ENCODE peak calls at places on chromosomes 7 and 10, in four cellular contexts. T, A, E and X are unnamed samples.

GRCh38 chr7:27104244-27105149 is 2.0 kb upstream of the HOXA2 start:
- DNase-seq in T (no peak), A (no peak), E (no peak), X (no peak)

GRCh38 chr10:70509376-70509775 is 30.8 kb downstream of the PALD1 start:
- DNase-seq in T (no peak), A (no peak), E (no peak), X (no peak)

GRCh38 chr7:12670071-12670729 is 17.2 kb upstream of the ARL4A start:
- DNase-seq in T (no peak), A (no peak), E (no peak), X (no peak)

GRCh38 chr10:93115661-93116383 is 42.1 kb downstream of the CYP26A1 start:
- DNase-seq in T (peak; percentile 76), A (peak; percentile 32), E (peak; percentile 69), X (peak; percentile 53)

GRCh38 chr7:2488681-2489080 is 12.5 kb upstream of the GRIFIN start:
- DNase-seq in T (no peak), A (no peak), E (no peak), X (no peak)

GRCh38 chr7:94176694-94177200 is 172.6 kb upstream of the BET1 start:
- DNase-seq in T (no peak), A (no peak), E (no peak), X (no peak)

GRCh38 chr10:80530251-80530650 is 7.5 kb upstream of the SH2D4B start:
- DNase-seq in T (no peak), A (no peak), E (peak; percentile 42), X (no peak)

GRCh38 chr10:4586756-4587155 is 239.3 kb upstream of the AKR1E2 start:
- DNase-seq in T (no peak), A (no peak), E (no peak), X (no peak)

GRCh38 chr7:55306331-55306730 is 58.8 kb upstream of the LANCL2 start:
- DNase-seq in T (no peak), A (no peak), E (no peak), X (no peak)

GRCh38 chr10:67784584-67784983 is 53.4 kb downstream of the DNAJC12 start:
- DNase-seq in T (no peak), A (no peak), E (no peak), X (no peak)

GRCh38 chr7:106462914-106463482 is 178.2 kb upstream of the NAMPT start:
- DNase-seq in T (no peak), A (no peak), E (no peak), X (no peak)

GRCh38 chr10:80529604-80530003 is 8.1 kb upstream of the SH2D4B start:
- DNase-seq in T (no peak), A (no peak), E (no peak), X (no peak)

GRCh38 chr7:44415510-44415909 is 74.9 kb downstream of the NUDCD3 start:
- DNase-seq in T (no peak), A (no peak), E (no peak), X (no peak)

GRCh38 chr10:21285207-21285606 is 240.3 kb downstream of the SKIDA1 start:
- DNase-seq in T (no peak), A (no peak), E (no peak), X (no peak)

GRCh38 chr10:101007099-101007711 is 7.6 kb downstream of the LZTS2 start:
- DNase-seq in T (no peak), A (no peak), E (no peak), X (no peak)

GRCh38 chr7:139660317-139661042 is 117.3 kb downstream of the HIPK2 start:
- DNase-seq in T (peak; percentile 35), A (no peak), E (no peak), X (no peak)

GRCh38 chr10:118818621-118819221 is 64.0 kb upstream of the CACUL1 start:
- DNase-seq in T (no peak), A (no peak), E (peak; percentile 85), X (no peak)

GRCh38 chr7:28239823-28240204 is 59.2 kb upstream of the JAZF1 start:
- DNase-seq in T (no peak), A (no peak), E (no peak), X (no peak)

GRCh38 chr10:114334301-114334700 is 70.0 kb downstream of the AFAP1L2 start:
- DNase-seq in T (no peak), A (no peak), E (no peak), X (no peak)

GRCh38 chr10:131310904-131311660 is 439 bp downstream of the TCERG1L start:
- DNase-seq in T (no peak), A (no peak), E (no peak), X (no peak)

GRCh38 chr10:96501985-96502384 is 11.7 kb downstream of the TLL2 start:
- DNase-seq in T (no peak), A (no peak), E (no peak), X (no peak)

GRCh38 chr7:10181996-10182395 is 791.7 kb upstream of the PHF14 start:
- DNase-seq in T (no peak), A (no peak), E (no peak), X (no peak)

GRCh38 chr7:30771859-30772429 is 727 bp downstream of the MINDY4 start:
- DNase-seq in T (peak; percentile 60), A (no peak), E (peak; percentile 65), X (no peak)

GRCh38 chr7:6365451-6365850 is 82.3 kb downstream of the DAGLB start:
- DNase-seq in T (no peak), A (no peak), E (no peak), X (no peak)

GRCh38 chr7:132514430-132514829 is 61.8 kb downstream of the PLXNA4 start:
- DNase-seq in T (no peak), A (no peak), E (no peak), X (no peak)

GRCh38 chr7:119197872-119198527 is 973.5 kb downstream of the ANKRD7 start:
- DNase-seq in T (peak; percentile 32), A (peak; percentile 0), E (peak; percentile 36), X (peak; percentile 31)

GRCh38 chr7:20697351-20697750 is 81.9 kb downstream of the ABCB5 start:
- DNase-seq in T (no peak), A (no peak), E (no peak), X (no peak)

GRCh38 chr10:73168486-73168844 is 546 bp downstream of the FAM149B1 start:
- DNase-seq in T (no peak), A (no peak), E (no peak), X (peak; percentile 1)

GRCh38 chr10:536371-536925 is 153.0 kb downstream of the DIP2C start:
- DNase-seq in T (no peak), A (no peak), E (no peak), X (no peak)

GRCh38 chr7:14821757-14822480 is 80.6 kb downstream of the DGKB start:
- DNase-seq in T (no peak), A (no peak), E (no peak), X (no peak)

DNA sequence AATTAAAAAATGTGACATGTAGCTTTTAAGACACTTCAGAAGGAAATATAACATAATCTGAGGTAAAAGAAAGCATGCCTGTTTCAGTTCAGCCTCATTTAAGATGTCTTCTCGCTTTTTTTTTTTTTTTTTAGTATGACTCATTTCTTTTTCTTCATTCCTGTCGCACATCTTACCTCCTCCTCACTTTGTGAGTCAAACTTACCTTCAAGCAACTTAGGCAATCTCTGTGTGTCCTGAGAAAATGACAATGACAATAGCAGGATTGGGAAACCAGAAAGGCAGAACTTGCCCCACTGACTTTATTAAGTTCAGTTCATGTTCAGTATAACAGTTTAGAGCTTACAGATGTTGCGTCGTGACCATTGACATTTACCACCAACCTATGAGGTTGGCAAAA is 7.7 kb downstream of the PTN start:
- DNase-seq in T (no peak), A (no peak), E (no peak), X (no peak)
- TF ChIP-seq NRF1 in T (no peak), A (no peak), E (no peak), X (no peak)

DNA sequence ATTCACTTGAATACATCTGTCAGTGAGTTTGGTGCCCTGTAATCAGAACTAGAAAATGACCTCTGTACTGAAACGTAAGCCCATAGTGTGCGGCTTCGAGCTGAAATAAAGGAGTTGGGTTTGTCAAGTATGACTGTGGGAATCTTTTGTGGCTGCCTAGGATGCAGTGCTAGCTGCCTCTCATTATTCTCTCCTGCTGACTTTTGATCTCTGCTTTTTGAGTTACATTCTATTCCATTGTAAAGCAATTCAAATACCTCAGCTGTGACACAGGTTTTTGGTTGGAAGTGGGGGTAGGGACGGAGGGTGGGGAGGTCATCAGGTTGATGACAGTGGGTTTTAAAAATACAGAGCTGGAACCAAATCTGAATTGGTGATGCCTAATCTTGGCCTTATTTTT is 40.4 kb downstream of the ICA1 start:
- DNase-seq in T (no peak), A (no peak), E (no peak), X (no peak)
- TF ChIP-seq JUND in T (no peak), A (no peak), E (no peak), X (no peak)

GRCh38 chr10:77290528-77291155 is 347.0 kb downstream of the KCNMA1 start:
- DNase-seq in T (no peak), A (no peak), E (no peak), X (no peak)
- TF ChIP-seq NRF1 in T (no peak), A (no peak), E (no peak), X (no peak)

GRCh38 chr10:48296699-48297098 is 9.8 kb upstream of the MAPK8 start:
- DNase-seq in T (no peak), A (no peak), E (no peak), X (no peak)
- TF ChIP-seq JUND in T (no peak), A (no peak), E (no peak), X (no peak)

DNA sequence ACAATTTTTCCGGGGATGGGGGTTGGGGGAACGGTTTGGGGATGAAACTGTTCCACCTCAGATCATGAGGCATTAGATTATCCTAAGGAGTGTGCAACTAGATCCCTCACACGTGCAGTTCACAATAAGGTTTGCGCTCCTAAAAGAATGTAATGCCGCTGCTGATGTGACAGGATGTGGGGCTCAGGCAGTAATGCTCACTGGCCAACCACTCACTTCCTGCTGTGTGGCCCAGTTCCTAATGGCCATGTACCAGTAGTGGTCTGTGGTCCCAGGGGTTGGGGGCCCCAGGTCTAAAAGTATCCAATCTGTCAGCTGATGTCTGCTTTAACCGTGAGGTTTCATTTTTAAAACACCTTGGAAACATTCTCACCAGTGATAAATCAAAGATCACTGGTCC is 2.2 kb downstream of the STN1 start:
- DNase-seq in T (no peak), A (no peak), E (no peak), X (no peak)
- TF ChIP-seq NRF1 in T (no peak), A (no peak), E (no peak), X (no peak)

DNA sequence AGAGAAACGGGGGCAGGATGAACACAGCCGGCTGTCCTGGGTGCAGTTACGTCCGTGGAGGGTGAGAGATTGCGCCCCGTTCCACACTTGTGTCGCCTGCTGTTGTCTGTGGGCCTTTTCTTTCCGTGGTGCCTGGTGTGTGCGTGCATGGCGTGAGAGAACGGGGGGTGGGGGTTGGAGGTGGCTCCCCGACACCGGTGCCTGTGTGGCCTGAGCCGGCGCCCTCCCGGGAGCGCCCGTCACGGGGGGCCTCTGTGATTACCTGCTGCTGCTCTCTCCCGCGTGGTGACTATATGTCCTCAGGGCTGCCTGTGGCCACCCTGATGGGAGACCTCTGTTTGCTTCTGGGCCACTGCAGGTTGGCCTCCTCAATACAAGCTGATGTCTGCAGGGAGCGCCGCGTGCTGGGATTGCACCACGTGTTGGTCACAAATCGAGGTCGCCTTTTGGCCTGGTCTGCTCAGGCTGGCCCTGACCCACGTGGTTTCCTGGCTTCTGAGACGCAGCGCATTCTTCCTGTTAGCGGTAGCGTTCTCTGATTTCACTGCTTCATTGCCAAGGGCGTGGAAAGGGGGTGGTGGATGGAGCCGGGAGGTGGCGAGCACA is 10.9 kb upstream of the AP5Z1 start:
- DNase-seq in T (no peak), A (no peak), E (no peak), X (no peak)
- TF ChIP-seq JUND in T (no peak), A (no peak), E (no peak), X (no peak)